ENCODE peak calls at places on chromosomes 7 and 10, in five cellular contexts. A is K562, L is HepG2, R is SK-N-SH, D is H1. S is an unnamed sample.

GRCh38 chr7:92830532-92831110 is 5.8 kb downstream of the CDK6 start:
- DNase-seq in A (no peak), L (no peak), R (no peak), D (no peak), S (no peak)

GRCh38 chr7:152881893-152882292 is 122.3 kb downstream of the ACTR3B start:
- DNase-seq in A (no peak), L (no peak), R (no peak), D (no peak), S (no peak)

GRCh38 chr10:7915923-7916322 is 97.6 kb downstream of the TAF3 start:
- DNase-seq in A (no peak), L (no peak), R (no peak), D (no peak), S (no peak)

GRCh38 chr7:128697301-128697905 is 25.3 kb downstream of the GARIN1A start:
- DNase-seq in A (peak), L (peak), R (peak), D (no peak), S (peak)

GRCh38 chr7:67553378-67553777 is 556.7 kb downstream of the TYW1 start:
- DNase-seq in A (no peak), L (peak), R (no peak), D (no peak), S (no peak)

GRCh38 chr7:85038466-85038865 is 148.4 kb downstream of the SEMA3D start:
- DNase-seq in A (no peak), L (no peak), R (no peak), D (no peak), S (no peak)

GRCh38 chr10:44628921-44629320 is 244.0 kb upstream of the CXCL12 start:
- DNase-seq in A (peak), L (no peak), R (no peak), D (no peak), S (peak)

GRCh38 chr7:107877731-107878382 is 13.1 kb upstream of the DLD start:
- DNase-seq in A (no peak), L (no peak), R (no peak), D (no peak), S (no peak)

GRCh38 chr7:70681847-70682350 is 450.0 kb upstream of the GALNT17 start:
- DNase-seq in A (no peak), L (no peak), R (no peak), D (no peak), S (no peak)

GRCh38 chr10:29595636-29596225 is 39.0 kb downstream of the SVIL start:
- DNase-seq in A (no peak), L (no peak), R (no peak), D (no peak), S (no peak)

GRCh38 chr10:29588640-29589421 is 45.9 kb downstream of the SVIL start:
- DNase-seq in A (no peak), L (no peak), R (no peak), D (no peak), S (no peak)

GRCh38 chr10:29590598-29591415 is 44.0 kb downstream of the SVIL start:
- DNase-seq in A (peak), L (peak), R (peak), D (no peak), S (peak)

GRCh38 chr10:29595146-29595545 is 39.6 kb downstream of the SVIL start:
- DNase-seq in A (no peak), L (no peak), R (no peak), D (no peak), S (no peak)

GRCh38 chr10:29591416-29591968 is 43.3 kb downstream of the SVIL start:
- DNase-seq in A (no peak), L (no peak), R (no peak), D (no peak), S (no peak)
- TF ChIP-seq POLR2AphosphoS5 in A (no peak), L (no peak), R (no peak), D (no peak), S (no peak)

GRCh38 chr10:110944997-110945396 is 25.6 kb downstream of the SHOC2 start:
- DNase-seq in A (no peak), L (no peak), R (no peak), D (no peak), S (no peak)
- TF ChIP-seq GABPA in A (no peak), L (no peak), R (no peak), D (no peak), S (no peak)

DNA sequence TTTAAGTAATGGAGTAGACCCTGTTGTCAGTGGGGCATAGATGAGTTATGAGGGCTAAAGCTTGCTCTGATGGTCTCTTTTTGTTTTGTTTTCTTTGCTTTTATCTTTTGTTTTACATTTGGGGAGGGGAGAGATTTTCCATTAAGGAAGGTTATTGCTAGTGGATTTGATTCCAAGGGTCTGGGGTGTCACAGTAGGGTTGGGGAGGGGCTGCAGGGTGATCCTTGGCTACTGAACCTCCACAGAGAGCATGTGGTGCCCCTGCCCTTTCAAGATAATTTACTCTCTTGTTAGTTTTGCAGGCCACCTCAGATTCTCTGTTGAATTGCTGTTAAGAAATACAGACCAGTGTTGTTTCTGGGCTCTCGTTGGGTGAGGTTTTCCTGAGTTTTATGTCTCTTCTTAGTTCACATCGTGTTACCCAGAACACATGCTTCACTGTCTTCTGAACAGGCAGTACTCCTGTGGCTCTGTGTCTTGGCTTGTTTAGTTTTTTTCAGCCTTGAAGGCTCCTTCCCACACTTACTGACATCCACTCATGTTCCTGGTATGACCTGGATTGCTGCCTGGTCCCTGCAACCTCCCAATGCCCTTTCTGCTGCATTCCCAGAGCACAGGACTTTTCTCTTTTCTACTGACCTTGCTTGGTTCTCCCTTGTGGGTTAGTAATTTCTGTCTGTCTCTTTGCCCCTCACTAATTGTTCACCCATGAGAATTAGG is 4.3 kb downstream of the KIFBP start:
- DNase-seq in A (no peak), L (no peak), R (no peak), D (no peak), S (no peak)
- TF ChIP-seq POLR2AphosphoS5 in A (no peak), L (no peak), R (no peak), D (no peak), S (no peak)

GRCh38 chr7:47581821-47582747 is at the start of gene TNS3:
- DNase-seq in A (no peak), L (no peak), R (peak), D (no peak), S (no peak)

GRCh38 chr7:47579458-47579857 is 2.5 kb downstream of the TNS3 start:
- DNase-seq in A (no peak), L (no peak), R (no peak), D (no peak), S (no peak)

GRCh38 chr7:47581442-47581820 is 480 bp downstream of the TNS3 start:
- DNase-seq in A (no peak), L (no peak), R (peak), D (no peak), S (no peak)

GRCh38 chr7:47580175-47580701 is 1.7 kb downstream of the TNS3 start:
- DNase-seq in A (no peak), L (peak), R (no peak), D (no peak), S (no peak)

DNA sequence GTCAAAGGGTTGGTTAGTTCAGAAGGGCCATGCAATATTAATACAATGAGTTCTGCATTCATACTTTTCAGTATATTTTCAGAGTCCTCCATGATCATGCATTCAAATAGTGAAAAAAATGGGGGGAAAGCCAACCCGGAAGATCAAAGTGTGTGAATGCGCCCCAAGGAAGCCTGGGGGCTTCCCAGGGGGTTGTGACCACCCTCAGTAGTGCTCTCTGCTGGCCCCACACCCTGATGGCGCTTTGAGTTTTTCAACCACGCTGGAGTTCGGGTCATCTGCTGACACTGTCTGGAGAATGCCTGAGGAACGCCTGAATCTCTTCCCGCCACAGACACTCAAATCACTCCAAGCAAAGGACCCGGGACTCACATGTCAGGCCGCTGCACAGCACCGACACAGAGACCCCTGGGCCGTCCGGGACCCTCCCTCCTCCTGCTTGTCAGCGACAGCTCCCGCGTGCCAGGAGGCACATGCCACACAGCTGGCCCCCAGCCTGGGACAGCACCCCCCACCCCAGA is 1.0 kb downstream of the TNS3 start:
- DNase-seq in A (no peak), L (peak), R (no peak), D (no peak), S (no peak)
- TF ChIP-seq GABPA in A (no peak), L (no peak), R (no peak), D (no peak), S (no peak)

S was measured in HL-60.